ENCODE peak calls at places on chromosomes 4 and X, in six cellular contexts. U is heart left ventricle, X is breast epithelium, T is thoracic aorta, E is BJ, L is A673. R is an unnamed sample. For H3K27me3, the result is how much of the 10 kb centered on the place peaks cover.

GRCh38 chr4:945274-946102 is 13.2 kb downstream of the TMEM175 start:
- DNase-seq in U (no peak), X (no peak), T (no peak), E (no peak), L (no peak), R (peak)

GRCh38 chrX:22542641-22543040 is 269.9 kb downstream of the CBLL2 start:
- DNase-seq in U (no peak), X (no peak), T (no peak), E (no peak), L (no peak), R (no peak)

GRCh38 chr4:40377462-40378385 is 42.6 kb downstream of the CHRNA9 start:
- DNase-seq in U (no peak), X (no peak), T (no peak), E (no peak), L (no peak), R (no peak)

GRCh38 chr4:60992037-60992436 is 208.1 kb upstream of the ADGRL3 start:
- DNase-seq in U (no peak), X (no peak), T (no peak), E (no peak), L (no peak), R (no peak)

GRCh38 chrX:107935200-107935599 is 47.0 kb downstream of the TEX13B start:
- DNase-seq in U (no peak), X (no peak), T (no peak), E (no peak), L (peak), R (no peak)

GRCh38 chrX:38800981-38801845 is at the start of gene MID1IP1:
- DNase-seq in U (peak), X (peak), T (peak), E (peak), L (peak), R (peak)

GRCh38 chr4:77473509-77473908 is 132.1 kb upstream of the CXCL13 start:
- DNase-seq in U (no peak), X (no peak), T (no peak), E (no peak), L (peak), R (peak)

GRCh38 chr4:53490965-53491622 is 100.2 kb downstream of the LNX1 start:
- DNase-seq in U (no peak), X (no peak), T (no peak), E (peak), L (peak), R (peak)

GRCh38 chrX:110145854-110146253 is 142.9 kb downstream of the TMEM164 start:
- DNase-seq in U (no peak), X (no peak), T (no peak), E (no peak), L (peak), R (no peak)

GRCh38 chr4:123351713-123352112 is 44.9 kb upstream of the SPRY1 start:
- DNase-seq in U (no peak), X (no peak), T (no peak), E (no peak), L (no peak), R (no peak)

GRCh38 chr4:54913751-54914526 is 211.5 kb downstream of the KDR start:
- DNase-seq in U (no peak), X (no peak), T (no peak), E (no peak), L (no peak), R (no peak)

GRCh38 chr4:88592600-88593448 is 544 bp downstream of the HERC3 start:
- DNase-seq in U (peak), X (peak), T (peak), E (no peak), L (peak), R (peak)

GRCh38 chrX:136162827-136163427 is 15.6 kb downstream of the FHL1 start:
- DNase-seq in U (peak), X (no peak), T (no peak), E (no peak), L (peak), R (peak)

DNA sequence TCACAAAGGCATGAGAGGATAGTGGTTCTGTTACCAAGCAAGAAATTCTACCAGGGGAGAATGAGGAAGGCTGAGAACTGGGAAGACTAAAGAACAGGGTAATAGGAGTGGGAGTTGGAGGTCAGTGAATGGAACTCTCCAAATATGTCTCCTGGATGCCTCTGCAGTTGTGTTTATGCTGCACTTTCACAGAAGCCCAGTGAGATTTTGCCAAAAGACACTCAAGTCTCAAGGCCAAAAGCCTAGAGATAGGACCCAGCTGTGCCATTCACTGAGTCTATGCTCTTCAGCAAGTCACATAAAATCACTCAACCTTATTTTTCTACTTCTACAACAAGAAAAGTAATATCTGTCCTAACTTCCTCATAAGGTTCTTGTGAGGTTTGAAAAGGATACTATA is 285.4 kb downstream of the UNC5C start:
- DNase-seq in U (no peak), X (no peak), T (no peak), E (no peak), L (no peak), R (no peak)
- H3K27me3 ChIP-seq in U (under half), X (under half), T (under half), E (under half), L (under half), R (under half)

GRCh38 chr4:158667651-158668198 is 4.0 kb downstream of the C4orf46 start:
- DNase-seq in U (no peak), X (no peak), T (no peak), E (no peak), L (peak), R (peak)
- H3K4me3 ChIP-seq in U (no peak), X (no peak), T (no peak), E (no peak), L (no peak), R (no peak)

DNA sequence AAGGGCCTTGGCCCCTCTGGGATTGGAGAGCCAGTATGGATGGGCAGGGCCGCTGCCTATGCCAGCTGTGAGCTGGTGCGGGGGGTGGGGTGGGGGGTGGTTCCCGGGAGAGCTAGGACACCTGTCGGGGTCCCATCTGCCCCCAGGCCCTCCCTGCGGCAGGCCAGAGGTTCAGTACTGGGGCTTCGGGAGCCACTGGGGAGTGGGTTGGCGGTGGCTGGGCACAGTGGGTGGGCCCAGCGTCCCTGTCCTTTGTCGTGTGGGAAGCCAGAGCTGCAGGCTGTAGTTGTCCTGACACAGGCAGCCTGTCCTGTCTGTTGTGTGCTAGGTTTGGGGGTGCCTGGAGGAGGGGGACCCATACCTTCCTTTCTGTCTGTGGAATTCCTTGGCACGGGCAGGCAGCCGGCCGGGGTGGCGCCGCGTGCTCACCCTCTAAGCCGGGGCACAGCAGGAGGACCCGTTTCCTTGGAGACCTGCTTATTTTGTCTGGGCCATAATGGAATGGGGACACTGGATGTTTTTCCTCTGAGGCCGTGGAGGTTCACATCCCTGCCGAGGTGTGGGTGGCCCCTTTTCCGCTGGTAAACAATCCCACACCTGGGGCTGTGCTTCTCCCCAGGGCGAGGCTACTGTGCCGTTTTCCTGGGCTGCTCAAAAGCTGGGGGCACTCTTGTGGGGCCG is 14.8 kb downstream of the DOK7 start:
- DNase-seq in U (peak), X (no peak), T (no peak), E (no peak), L (no peak), R (peak)
- H3K27me3 ChIP-seq in U (under half), X (under half), T (under half), E (under half), L (under half), R (under half)

GRCh38 chr4:84492290-84492689 is 6.8 kb downstream of the NKX6-1 start:
- DNase-seq in U (no peak), X (no peak), T (no peak), E (no peak), L (no peak), R (peak)
- H3K4me3 ChIP-seq in U (no peak), X (no peak), T (no peak), E (no peak), L (no peak), R (no peak)

GRCh38 chr4:139957986-139958737 is 195.8 kb downstream of the MAML3 start:
- DNase-seq in U (no peak), X (no peak), T (no peak), E (no peak), L (no peak), R (no peak)
- H3K27me3 ChIP-seq in U (under half), X (under half), T (under half), E (under half), L (under half), R (under half)

GRCh38 chrX:154489182-154489581 is 1.2 kb downstream of the SLC10A3 start:
- DNase-seq in U (no peak), X (no peak), T (no peak), E (no peak), L (no peak), R (no peak)
- H3K4me3 ChIP-seq in U (no peak), X (peak), T (peak), E (peak), L (no peak), R (no peak)

DNA sequence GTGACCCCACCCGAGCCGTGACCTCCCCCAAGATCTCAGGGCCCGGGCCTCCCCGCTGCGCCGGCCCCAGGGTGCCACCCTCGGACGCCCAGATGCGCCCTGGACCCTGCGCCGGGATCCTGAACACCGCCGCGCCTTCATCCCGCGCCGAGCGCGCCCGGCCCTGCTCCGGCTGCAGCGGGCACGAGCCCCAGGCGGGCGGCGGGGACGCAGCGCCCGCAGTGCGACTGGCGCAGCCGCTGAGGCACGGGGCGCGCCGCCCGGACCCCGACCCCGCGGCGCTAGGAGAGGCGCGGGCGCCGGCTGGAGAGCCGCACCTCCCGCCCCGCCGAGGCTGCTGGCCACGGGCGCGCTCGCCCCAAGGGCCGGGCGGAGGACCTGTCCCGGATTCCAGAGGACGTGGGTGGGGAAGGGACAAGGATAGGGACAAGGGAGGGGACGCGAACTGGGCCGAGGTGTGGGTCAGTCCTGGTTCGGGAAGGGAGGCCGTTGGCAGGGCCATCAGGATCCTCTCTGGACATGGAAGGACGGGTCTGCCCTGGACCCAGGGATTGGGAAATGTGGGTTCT is 1.2 kb downstream of the ZFYVE28 start:
- DNase-seq in U (no peak), X (no peak), T (no peak), E (no peak), L (no peak), R (peak)
- H3K27me3 ChIP-seq in U (under half), X (under half), T (under half), E (under half), L (under half), R (half or more)

GRCh38 chrX:16807976-16808542 is 21.8 kb downstream of the TXLNG start:
- DNase-seq in U (no peak), X (no peak), T (no peak), E (no peak), L (no peak), R (peak)
- H3K4me3 ChIP-seq in U (no peak), X (peak), T (peak), E (peak), L (no peak), R (no peak)